ENCODE peak calls at places on chromosomes 6 and 20, in ten cellular contexts. Z, G, T, F, N, K, R, O, J and D are unnamed samples.

GRCh38 chr20:1734269-1734858 is 76.8 kb upstream of the SIRPG start:
- DNase-seq in Z (no peak), G (peak; percentile 3), R (no peak), O (no peak), K (no peak), N (peak; percentile 34), F (no peak), T (peak; percentile 40), J (no peak), D (peak; percentile 52)

GRCh38 chr20:50313827-50314226 is 123.2 kb downstream of the CEBPB start:
- DNase-seq in J (no peak), N (no peak), F (no peak), G (no peak), O (no peak), K (no peak), R (no peak), T (no peak), Z (no peak), D (no peak)

GRCh38 chr6:144809120-144809519 is 524.0 kb downstream of the UTRN start:
- DNase-seq in T (peak; percentile 80), J (no peak), N (peak; percentile 59), K (no peak), O (no peak), G (no peak), R (no peak), Z (no peak), F (no peak), D (peak; percentile 4)

GRCh38 chr6:4316867-4317400 is 181.6 kb upstream of the ECI2 start:
- DNase-seq in F (peak; percentile 56), J (no peak), G (peak; percentile 91), K (peak; percentile 91), O (peak; percentile 34), Z (peak; percentile 42), R (peak; percentile 77), N (peak; percentile 86), T (peak; percentile 95), D (peak; percentile 80)

GRCh38 chr20:61436674-61437279 is 184.7 kb downstream of the CDH4 start:
- DNase-seq in T (peak; percentile 82), G (peak; percentile 83), Z (no peak), K (peak; percentile 37), O (peak; percentile 95), F (no peak), R (no peak), N (peak; percentile 11), J (no peak), D (peak; percentile 86)

GRCh38 chr6:37525460-37526357 is 26.0 kb upstream of the CCDC167 start:
- DNase-seq in N (no peak), O (no peak), F (no peak), K (peak; percentile 30), T (no peak), G (peak; percentile 50), R (no peak), J (no peak), Z (no peak), D (peak; percentile 38)

GRCh38 chr6:56314683-56315523 is 67.5 kb upstream of the COL21A1 start:
- DNase-seq in Z (peak; percentile 59), K (peak; percentile 56), G (peak; percentile 70), J (peak; percentile 31), R (no peak), N (peak; percentile 19), O (peak; percentile 44), T (peak; percentile 50), F (no peak), D (peak; percentile 65)

GRCh38 chr6:2875840-2876207 is 27.3 kb downstream of the SERPINB9 start:
- DNase-seq in T (no peak), G (no peak), J (peak; percentile 51), K (no peak), F (peak; percentile 67), Z (no peak), N (no peak), R (no peak), O (no peak), D (no peak)

GRCh38 chr20:37071481-37071911 is 24.3 kb downstream of the RBL1 start:
- DNase-seq in T (peak; percentile 89), G (peak; percentile 18), F (no peak), N (peak; percentile 77), Z (no peak), O (no peak), K (peak; percentile 22), J (no peak), R (no peak), D (peak; percentile 88)

GRCh38 chr6:113306552-113307145 is 550.5 kb upstream of the MARCKS start:
- DNase-seq in T (peak; percentile 86), Z (peak; percentile 81), F (peak; percentile 74), G (peak; percentile 29), K (peak; percentile 18), O (no peak), J (peak; percentile 43), R (peak; percentile 40), N (no peak), D (peak; percentile 81)

GRCh38 chr20:43387737-43388136 is 70.0 kb upstream of the SRSF6 start:
- DNase-seq in G (no peak), R (no peak), N (no peak), Z (no peak), F (no peak), K (no peak), T (no peak), O (no peak), J (no peak), D (no peak)

GRCh38 chr20:54167909-54168872 is 5.6 kb downstream of the CYP24A1 start:
- DNase-seq in F (no peak), N (no peak), O (no peak), T (peak; percentile 85), Z (peak; percentile 85), G (peak; percentile 38), K (peak; percentile 8), R (no peak), J (no peak), D (peak; percentile 86)

GRCh38 chr6:32182617-32183016 is 1.4 kb downstream of the AGER start:
- DNase-seq in O (no peak), N (no peak), Z (no peak), T (no peak), G (no peak), R (no peak), K (no peak), F (no peak), J (no peak), D (no peak)

GRCh38 chr6:56450376-56450775 is 192.3 kb downstream of the DST start:
- DNase-seq in K (no peak), J (no peak), F (no peak), T (no peak), N (no peak), G (no peak), Z (no peak), R (no peak), O (no peak), D (no peak)

GRCh38 chr6:44779130-44779826 is 391.8 kb downstream of the CDC5L start:
- DNase-seq in G (no peak), Z (no peak), F (peak; percentile 51), N (no peak), J (no peak), O (no peak), T (no peak), R (no peak), K (no peak), D (no peak)

GRCh38 chr20:58245181-58245891 is 16.9 kb upstream of the ANKRD60 start:
- DNase-seq in K (no peak), F (no peak), G (no peak), Z (no peak), T (no peak), J (no peak), N (no peak), R (no peak), O (no peak), D (no peak)
- TF ChIP-seq CTCF in K (no peak), F (no peak), G (no peak), Z (no peak), T (no peak), J (no peak), N (no peak), R (no peak), O (no peak), D (no peak)

DNA sequence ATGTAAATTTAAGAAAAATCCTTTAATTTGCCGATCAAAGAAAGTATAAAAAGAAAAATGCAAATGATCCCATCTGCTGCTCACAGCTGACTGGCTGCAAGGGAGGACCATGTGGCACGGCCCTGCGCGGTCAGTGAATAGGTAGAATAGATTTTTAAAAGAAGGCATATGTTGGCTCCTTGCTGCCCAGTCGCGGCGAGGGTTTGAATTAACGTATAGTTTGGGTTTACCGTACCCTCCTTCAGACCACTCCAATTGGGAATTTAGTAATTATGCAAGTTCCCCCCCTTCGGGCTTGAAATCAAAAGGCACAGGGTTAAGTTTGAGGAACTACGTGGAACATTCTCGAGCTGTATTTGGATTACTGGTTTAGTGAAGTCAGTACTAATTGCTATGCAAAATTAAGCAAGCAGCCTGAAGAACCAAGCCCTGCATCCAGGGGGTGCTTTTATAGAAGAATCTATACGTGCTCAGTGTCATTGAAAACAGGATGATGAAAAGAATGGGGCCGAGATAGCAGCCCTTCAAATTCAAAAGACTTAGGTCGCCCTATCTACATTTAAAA is 1.1 kb upstream of the BEND3 start:
- DNase-seq in Z (peak; percentile 24), J (peak; percentile 96), K (no peak), N (no peak), T (peak; percentile 54), O (no peak), F (peak; percentile 58), R (no peak), G (no peak), D (no peak)
- TF ChIP-seq CTCF in Z (no peak), J (peak; percentile 56), K (peak; percentile 22), N (peak; percentile 39), T (no peak), O (peak; percentile 28), F (no peak), R (no peak), G (peak; percentile 14), D (no peak)

GRCh38 chr6:156098858-156099257 is 643.2 kb upstream of the NOX3 start:
- DNase-seq in G (no peak), T (no peak), N (no peak), F (no peak), K (no peak), O (no peak), J (no peak), Z (no peak), R (no peak), D (no peak)

GRCh38 chr6:156107514-156108150 is 652.0 kb upstream of the NOX3 start:
- DNase-seq in K (peak; percentile 2), G (no peak), T (no peak), Z (no peak), F (no peak), R (no peak), J (no peak), N (no peak), O (no peak), D (no peak)

DNA sequence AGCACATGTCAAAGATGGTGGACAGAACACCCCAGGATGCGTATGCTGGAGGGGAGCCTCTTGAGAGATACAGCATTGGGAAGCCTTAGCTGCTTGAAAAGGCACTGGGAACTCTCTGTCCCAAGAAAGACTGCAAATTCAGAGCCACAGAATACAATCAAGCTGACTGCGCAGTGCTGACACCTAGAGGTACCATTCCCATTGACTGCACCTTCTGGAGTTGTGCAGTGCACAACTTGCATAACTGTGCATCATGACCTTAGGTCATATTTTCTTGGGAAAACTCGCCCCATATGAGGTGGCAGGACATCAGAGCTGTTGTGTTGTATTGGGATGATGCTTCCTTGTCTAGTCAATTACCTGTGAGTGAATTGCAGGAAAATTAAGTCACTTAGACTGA is 646.5 kb upstream of the NOX3 start:
- DNase-seq in G (peak; percentile 21), F (no peak), K (peak; percentile 2), T (peak; percentile 5), O (no peak), Z (peak; percentile 10), N (peak; percentile 28), R (no peak), J (peak; percentile 8), D (peak; percentile 30)
- TF ChIP-seq CTCF in G (peak; percentile 38), F (no peak), K (peak; percentile 43), T (peak; percentile 5), O (no peak), Z (no peak), N (peak; percentile 70), R (peak; percentile 22), J (peak; percentile 60), D (peak; percentile 21)

GRCh38 chr6:140052757-140053729 is 678.6 kb upstream of the CITED2 start:
- DNase-seq in K (peak; percentile 55), O (no peak), T (peak; percentile 29), J (peak; percentile 4), N (peak; percentile 80), F (no peak), G (peak; percentile 68), R (no peak), Z (no peak), D (no peak)
- TF ChIP-seq CTCF in K (peak; percentile 44), O (peak; percentile 29), T (peak; percentile 49), J (peak; percentile 65), N (peak; percentile 74), F (peak; percentile 39), G (peak; percentile 53), R (peak; percentile 39), Z (no peak), D (peak; percentile 10)